ENCODE peak calls at places on chromosomes 5 and 9, in four cellular contexts. W, F, G and J are unnamed samples.

GRCh38 chr9:107226431-107226830 is 56.6 kb upstream of the RAD23B start:
- DNase-seq in G (no peak), W (no peak), F (no peak), J (no peak)

GRCh38 chr9:16352791-16353401 is 517.6 kb downstream of the BNC2 start:
- DNase-seq in W (no peak), F (no peak), G (no peak), J (no peak)

GRCh38 chr5:3741372-3741770 is 145.7 kb downstream of the IRX1 start:
- DNase-seq in G (no peak), W (no peak), F (peak; percentile 5), J (no peak)

GRCh38 chr5:136212252-136212721 is 19.3 kb upstream of the SMIM32 start:
- DNase-seq in W (peak; percentile 64), G (peak; percentile 81), F (peak; percentile 61), J (peak; percentile 36)

GRCh38 chr5:60677831-60678664 is 21.9 kb downstream of the DEPDC1B start:
- DNase-seq in F (peak; percentile 54), G (peak; percentile 41), W (peak; percentile 37), J (no peak)

GRCh38 chr5:179668404-179668803 is 12.4 kb downstream of the CBY3 start:
- DNase-seq in G (peak; percentile 52), W (peak; percentile 38), F (peak; percentile 47), J (peak; percentile 56)

GRCh38 chr5:57488308-57488955 is 5.8 kb upstream of the ACTBL2 start:
- DNase-seq in G (no peak), W (no peak), F (no peak), J (no peak)

GRCh38 chr9:135413461-135413860 is 66.1 kb upstream of the PPP1R26 start:
- DNase-seq in G (no peak), W (no peak), F (no peak), J (peak; percentile 69)

GRCh38 chr5:105735704-105736103 is 1935.0 kb downstream of the EFNA5 start:
- DNase-seq in F (no peak), G (no peak), W (no peak), J (no peak)

GRCh38 chr9:27535701-27536118 is 6.1 kb upstream of the MOB3B start:
- DNase-seq in F (no peak), W (no peak), G (no peak), J (peak; percentile 55)

GRCh38 chr9:72695365-72695764 is 174.0 kb downstream of the TMC1 start:
- DNase-seq in G (no peak), W (no peak), F (no peak), J (no peak)

GRCh38 chr9:18997151-18997550 is 35.9 kb downstream of the SAXO1 start:
- DNase-seq in G (no peak), W (no peak), F (no peak), J (no peak)

GRCh38 chr5:141869514-141869913 is 8.7 kb downstream of the PCDH1 start:
- DNase-seq in G (no peak), W (peak; percentile 73), F (no peak), J (no peak)

GRCh38 chr5:122099060-122099790 is 21.2 kb upstream of the LOX start:
- DNase-seq in G (no peak), W (no peak), F (no peak), J (no peak)

GRCh38 chr9:98720402-98720801 is 11.7 kb upstream of the GABBR2 start:
- DNase-seq in F (no peak), G (no peak), W (no peak), J (no peak)

GRCh38 chr5:110345623-110346022 is 380.8 kb downstream of the TMEM232 start:
- DNase-seq in F (no peak), G (no peak), W (no peak), J (no peak)

GRCh38 chr5:176402684-176403083 is 13.7 kb downstream of the CLTB start:
- DNase-seq in G (peak; percentile 61), F (no peak), W (no peak), J (no peak)

GRCh38 chr5:152472096-152472495 is 67.0 kb upstream of the NMUR2 start:
- DNase-seq in F (no peak), G (no peak), W (no peak), J (no peak)

GRCh38 chr9:89655990-89656657 is 51.3 kb downstream of the GADD45G start:
- DNase-seq in G (no peak), W (no peak), F (no peak), J (no peak)

GRCh38 chr5:149172261-149172660 is 31.0 kb downstream of the ABLIM3 start:
- DNase-seq in G (no peak), F (no peak), W (no peak), J (no peak)

GRCh38 chr5:124583469-124584350 is 162.7 kb downstream of the ZNF608 start:
- DNase-seq in G (no peak), W (no peak), F (peak; percentile 56), J (no peak)
- H3K27ac ChIP-seq in G (no peak overlapping the region), W (peak overlapping the region; percentile 22), F (peak overlapping the region; percentile 31), J (no peak overlapping the region)

GRCh38 chr5:157383151-157383810 is 76.7 kb upstream of the NIPAL4 start:
- DNase-seq in W (no peak), G (no peak), F (no peak), J (no peak)

GRCh38 chr5:157387683-157388093 is 72.3 kb upstream of the NIPAL4 start:
- DNase-seq in W (no peak), G (no peak), F (peak; percentile 40), J (no peak)

GRCh38 chr5:157388148-157388547 is 71.9 kb upstream of the NIPAL4 start:
- DNase-seq in F (no peak), G (peak; percentile 70), W (no peak), J (no peak)

GRCh38 chr5:157387164-157387563 is 72.8 kb upstream of the NIPAL4 start:
- DNase-seq in G (no peak), W (no peak), F (no peak), J (no peak)

DNA sequence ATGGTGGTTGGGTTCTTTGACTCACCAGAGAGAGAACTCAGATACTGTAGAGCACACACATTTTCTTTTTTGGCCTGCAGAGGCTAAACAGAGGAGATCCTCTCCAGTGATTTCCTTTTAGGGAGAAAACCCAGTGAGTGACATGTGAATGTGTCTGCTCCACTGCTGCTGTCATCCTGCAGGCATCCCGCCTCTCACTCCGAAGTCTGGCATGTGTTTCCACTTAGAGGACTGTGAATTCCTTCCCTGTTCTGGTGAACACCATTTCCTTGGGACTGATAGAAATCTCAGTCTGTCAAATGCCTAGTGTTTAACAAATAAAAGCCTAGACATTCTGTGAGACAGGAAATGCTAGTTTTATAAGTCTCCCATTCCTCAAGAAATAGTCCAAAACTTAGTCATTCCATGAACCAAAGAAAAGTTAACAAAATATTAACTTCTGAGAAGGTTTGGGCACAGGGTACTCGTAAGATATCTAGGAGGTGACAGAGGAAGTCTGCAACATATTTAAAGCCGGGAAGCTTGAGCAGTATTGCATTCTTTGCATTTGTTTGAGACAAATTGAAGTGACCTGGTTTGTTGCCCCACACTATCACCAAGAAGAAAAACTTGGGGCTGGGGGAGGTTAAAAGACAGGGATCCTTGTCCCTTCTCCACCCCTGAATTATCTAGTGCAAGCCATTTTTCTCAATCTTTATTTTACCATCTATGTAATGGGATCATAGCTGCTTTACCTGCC is 74.9 kb upstream of the NIPAL4 start:
- DNase-seq in F (peak; percentile 55), W (no peak), G (peak; percentile 72), J (no peak)
- TF ChIP-seq EP300 in F (peak; percentile 73), W (no peak), G (peak; percentile 91), J (no peak)

DNA sequence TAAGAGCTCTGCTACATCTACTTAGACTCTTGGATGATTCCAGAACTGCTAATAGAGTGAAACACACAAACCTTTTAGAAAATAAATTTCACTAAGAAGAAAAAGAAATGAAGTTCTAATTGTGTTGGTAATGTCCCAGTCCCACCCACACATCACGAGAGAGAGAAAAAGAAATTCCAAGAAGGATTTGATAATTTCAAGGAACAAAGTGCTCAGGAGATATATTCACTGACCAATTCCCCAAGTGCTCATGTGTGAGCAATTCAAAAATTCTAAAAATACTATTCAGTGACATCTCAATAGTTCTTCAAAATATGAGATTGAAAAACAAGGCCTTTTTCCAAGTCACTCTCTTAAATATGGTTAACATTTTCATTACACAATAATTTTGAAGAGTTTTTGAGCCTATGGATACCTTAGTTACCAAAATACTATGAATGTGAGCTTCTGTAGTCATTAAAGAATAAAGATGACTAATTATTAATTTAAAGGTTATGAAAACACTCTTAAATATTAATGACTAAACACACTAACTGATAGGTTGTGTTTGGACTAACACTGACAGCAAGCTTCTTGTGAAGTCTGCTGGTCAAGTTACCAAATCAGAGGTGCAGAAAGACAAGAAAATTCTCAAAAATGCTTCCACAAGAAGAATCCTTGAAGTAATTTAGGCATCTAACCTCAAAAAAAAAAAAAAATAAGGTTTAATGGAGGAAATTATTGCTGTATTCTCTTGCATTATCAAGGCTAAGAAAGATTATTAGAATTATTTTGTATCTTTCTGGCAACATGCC is 245.3 kb downstream of the PDE4D start:
- DNase-seq in W (no peak), F (no peak), G (no peak), J (no peak)
- H3K27ac ChIP-seq in W (peak overlapping the region; percentile 66), F (no peak overlapping the region), G (no peak overlapping the region), J (no peak overlapping the region)

GRCh38 chr9:34119713-34120112 is 6.8 kb downstream of the DCAF12 start:
- DNase-seq in W (no peak), F (no peak), G (no peak), J (no peak)
- TF ChIP-seq EP300 in W (no peak), F (no peak), G (no peak), J (no peak)

DNA sequence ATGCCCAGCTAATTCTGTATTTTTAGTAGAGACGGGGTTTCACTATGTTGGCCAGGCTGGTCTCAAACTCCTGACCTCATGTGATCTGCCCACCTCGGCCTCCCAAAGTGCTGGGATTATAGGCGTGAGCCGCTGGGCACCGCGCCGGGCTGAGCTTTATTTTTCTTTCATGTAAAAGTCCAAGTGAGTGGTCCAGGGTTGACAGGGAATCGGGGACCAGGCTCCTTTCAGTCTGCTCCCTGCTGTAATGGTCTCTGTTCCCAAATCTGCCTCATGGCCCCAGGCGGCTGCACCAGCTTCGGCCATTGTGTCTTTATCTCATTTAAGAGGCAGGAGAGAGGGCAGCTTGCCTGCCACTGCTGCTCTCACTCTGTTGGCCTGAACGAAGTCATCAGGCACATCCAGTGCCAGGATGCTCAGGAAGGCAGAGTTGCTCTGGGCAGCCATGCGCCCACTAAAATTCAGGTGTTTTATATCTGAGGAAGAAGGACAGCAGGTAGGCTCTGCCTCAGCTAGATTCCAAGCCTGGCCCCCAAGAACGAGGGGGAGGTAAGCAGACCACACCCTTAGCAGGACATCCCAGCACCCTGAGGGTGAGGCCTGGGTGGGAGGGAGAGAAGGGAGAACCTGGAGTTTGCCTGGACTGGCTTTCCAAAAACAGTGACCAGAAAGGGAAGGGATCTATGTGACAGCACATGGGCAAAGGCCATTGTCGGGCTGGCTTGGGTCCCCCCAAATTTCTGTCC is 1.7 kb upstream of the CCDC183 start:
- DNase-seq in G (no peak), W (no peak), F (no peak), J (no peak)
- H3K27ac ChIP-seq in G (no peak overlapping the region), W (no peak overlapping the region), F (no peak overlapping the region), J (no peak overlapping the region)